ENCODE peak calls at places on chromosome 10, in six cellular contexts. J is activated T-helper 1 cell treated with anti-CD3 and anti-CD28 coated beads, Interleukin-12 subunit alpha, Interleukin-12 subunit beta, Interleukin-2, Interleukin-4 antibody, amounts not matched to agents 30 ng/mL and 10 ng/mL and 1 ng/mL, durations not matched to agents 14 hours and 24 hours and 36 hours; L is T follicular helper cell; F is pancreas; B is fibroblast of pulmonary artery; D is Peyer's patch. T is an unnamed sample.

GRCh38 chr10:34489973-34490372 is 325.1 kb downstream of the PARD3 start:
- DNase-seq in J (no peak), L (no peak), F (no peak), B (peak), D (no peak), T (peak)

GRCh38 chr10:20443094-20443493 is 454.0 kb downstream of the NEBL start:
- DNase-seq in J (no peak), L (no peak), F (no peak), B (no peak), D (no peak), T (no peak)

GRCh38 chr10:83908987-83909386 is 230.3 kb upstream of the GHITM start:
- DNase-seq in J (no peak), L (no peak), F (no peak), B (no peak), D (no peak), T (no peak)

GRCh38 chr10:25683291-25683690 is 250.7 kb upstream of the MYO3A start:
- DNase-seq in J (no peak), L (no peak), F (no peak), B (peak), D (no peak), T (peak)

GRCh38 chr10:3146289-3146688 is 26.3 kb downstream of the PITRM1 start:
- DNase-seq in J (no peak), L (no peak), F (no peak), B (no peak), D (no peak), T (no peak)

GRCh38 chr10:33631991-33632390 is 297.5 kb upstream of the NRP1 start:
- DNase-seq in J (no peak), L (no peak), F (no peak), B (no peak), D (no peak), T (no peak)

GRCh38 chr10:119724630-119725549 is 960 bp upstream of the INPP5F start:
- DNase-seq in J (no peak), L (no peak), F (no peak), B (peak), D (no peak), T (no peak)

GRCh38 chr10:6035101-6035834 is 26.9 kb downstream of the IL2RA start:
- DNase-seq in J (no peak), L (no peak), F (no peak), B (no peak), D (peak), T (no peak)

GRCh38 chr10:29370092-29370611 is 81.3 kb downstream of the LYZL1 start:
- DNase-seq in J (no peak), L (no peak), F (no peak), B (peak), D (no peak), T (no peak)

GRCh38 chr10:131312261-131312801 is 810 bp upstream of the TCERG1L start:
- DNase-seq in J (no peak), L (no peak), F (no peak), B (no peak), D (no peak), T (no peak)

GRCh38 chr10:96448021-96448457 is 65.7 kb downstream of the TLL2 start:
- DNase-seq in J (no peak), L (no peak), F (no peak), B (no peak), D (peak), T (no peak)

GRCh38 chr10:132516771-132517725 is 20.5 kb upstream of the INPP5A start:
- DNase-seq in J (no peak), L (no peak), F (peak), B (peak), D (peak), T (peak)

GRCh38 chr10:57482259-57482658 is 785.4 kb downstream of the IPMK start:
- DNase-seq in J (no peak), L (no peak), F (no peak), B (no peak), D (no peak), T (no peak)

GRCh38 chr10:20627085-20627484 is 270.0 kb downstream of the NEBL start:
- DNase-seq in J (no peak), L (no peak), F (no peak), B (no peak), D (no peak), T (no peak)

GRCh38 chr10:72263613-72264241 is 10.0 kb upstream of the DDIT4 start:
- DNase-seq in J (no peak), L (no peak), F (peak), B (peak), D (peak), T (peak)

GRCh38 chr10:95048206-95048605 is 21.1 kb downstream of the CYP2C8 start:
- DNase-seq in J (no peak), L (no peak), F (no peak), B (no peak), D (no peak), T (no peak)

GRCh38 chr10:67224553-67224952 is 298.7 kb downstream of the LRRTM3 start:
- DNase-seq in J (no peak), L (no peak), F (no peak), B (no peak), D (no peak), T (no peak)

GRCh38 chr10:70634011-70634410 is 31.5 kb upstream of the PRF1 start:
- DNase-seq in J (no peak), L (no peak), F (no peak), B (no peak), D (no peak), T (peak)

GRCh38 chr10:74418285-74418872 is 267.4 kb downstream of the ADK start:
- DNase-seq in J (no peak), L (no peak), F (peak), B (no peak), D (no peak), T (no peak)

GRCh38 chr10:19031763-19032162 is 16.8 kb upstream of the MALRD1 start:
- DNase-seq in J (no peak), L (no peak), F (no peak), B (no peak), D (no peak), T (no peak)

GRCh38 chr10:102645388-102645740 is 1.1 kb downstream of the TRIM8 start:
- DNase-seq in J (peak), L (peak), F (peak), B (peak), D (peak), T (no peak)

GRCh38 chr10:92239185-92239599 is 51.7 kb downstream of the CPEB3 start:
- DNase-seq in J (no peak), L (no peak), F (no peak), B (no peak), D (no peak), T (no peak)

GRCh38 chr10:14102056-14102455 is 228.7 kb downstream of the FRMD4A start:
- DNase-seq in J (no peak), L (no peak), F (no peak), B (no peak), D (no peak), T (peak)

GRCh38 chr10:110176122-110176521 is 31.3 kb upstream of the MXI1 start:
- DNase-seq in J (no peak), L (no peak), F (no peak), B (no peak), D (no peak), T (no peak)

GRCh38 chr10:19142967-19143366 is 94.4 kb downstream of the MALRD1 start:
- DNase-seq in J (no peak), L (no peak), F (no peak), B (no peak), D (no peak), T (no peak)

GRCh38 chr10:28991326-28991725 is 297.5 kb upstream of the LYZL1 start:
- DNase-seq in J (no peak), L (no peak), F (no peak), B (peak), D (no peak), T (peak)

GRCh38 chr10:10092581-10092980 is 925.1 kb upstream of the CELF2 start:
- DNase-seq in J (no peak), L (no peak), F (no peak), B (peak), D (peak), T (no peak)

GRCh38 chr10:130553846-130554245 is 417.7 kb downstream of the GLRX3 start:
- DNase-seq in J (no peak), L (no peak), F (no peak), B (no peak), D (no peak), T (no peak)

GRCh38 chr10:132667613-132668394 is 118.1 kb downstream of the NKX6-2 start:
- DNase-seq in J (no peak), L (no peak), F (no peak), B (peak), D (no peak), T (no peak)

GRCh38 chr10:49781247-49781646 is 19.1 kb upstream of the OGDHL start:
- DNase-seq in J (no peak), L (no peak), F (no peak), B (peak), D (no peak), T (no peak)

GRCh38 chr10:60942604-60943269 is 1.2 kb downstream of the RHOBTB1 start:
- DNase-seq in J (peak), L (no peak), F (peak), B (peak), D (peak), T (no peak)

GRCh38 chr10:78349165-78349516 is 315.5 kb downstream of the RPS24 start:
- DNase-seq in J (no peak), L (no peak), F (no peak), B (no peak), D (peak), T (no peak)

GRCh38 chr10:22320591-22321155 is at the start of gene BMI1:
- DNase-seq in J (peak), L (peak), F (peak), B (peak), D (peak), T (peak)

GRCh38 chr10:80468806-80469421 is 14.8 kb downstream of the TSPAN14 start:
- DNase-seq in J (no peak), L (no peak), F (no peak), B (no peak), D (peak), T (no peak)

GRCh38 chr10:63114031-63114814 is 18.9 kb upstream of the NRBF2 start:
- DNase-seq in J (no peak), L (no peak), F (peak), B (peak), D (peak), T (peak)

GRCh38 chr10:93379366-93380042 is 102.6 kb downstream of the MYOF start:
- DNase-seq in J (peak), L (no peak), F (no peak), B (peak), D (no peak), T (peak)

GRCh38 chr10:98326621-98327027 is 58.6 kb upstream of the LOXL4 start:
- DNase-seq in J (no peak), L (no peak), F (no peak), B (no peak), D (no peak), T (no peak)

T was measured in mammary epithelial cell.